ENCODE peak calls at places on chromosomes 6 and 20, in six cellular contexts. X is upper lobe of right lung, E is tibial nerve, R is thyroid gland, H is SK-N-SH, F is GM12878. Q is an unnamed sample.

GRCh38 chr6:158793432-158793831 is 25.7 kb downstream of the EZR start:
- DNase-seq in X (no peak), E (no peak), R (no peak), H (peak; percentile 37), F (no peak), Q (no peak)

GRCh38 chr20:44765647-44766367 is 20.1 kb downstream of the KCNK15 start:
- DNase-seq in X (no peak), E (no peak), R (no peak), H (no peak), F (no peak), Q (no peak)

GRCh38 chr20:10619427-10619826 is 54.4 kb downstream of the JAG1 start:
- DNase-seq in X (no peak), E (no peak), R (no peak), H (no peak), F (no peak), Q (no peak)

GRCh38 chr20:5715068-5715841 is 34.9 kb upstream of the SHLD1 start:
- DNase-seq in X (no peak), E (no peak), R (no peak), H (no peak), F (no peak), Q (no peak)

GRCh38 chr6:167829513-167829912 is 2.8 kb downstream of the AFDN start:
- DNase-seq in X (no peak), E (no peak), R (no peak), H (no peak), F (no peak), Q (no peak)

GRCh38 chr6:134146268-134147032 is 94.0 kb upstream of the SLC2A12 start:
- DNase-seq in X (no peak), E (no peak), R (no peak), H (no peak), F (no peak), Q (no peak)

GRCh38 chr20:6044102-6044501 is 9.8 kb downstream of the LRRN4 start:
- DNase-seq in X (no peak), E (no peak), R (no peak), H (no peak), F (no peak), Q (no peak)

GRCh38 chr20:47306755-47307370 is 49.6 kb downstream of the ZMYND8 start:
- DNase-seq in X (no peak), E (no peak), R (no peak), H (no peak), F (no peak), Q (no peak)

GRCh38 chr6:138382498-138383265 is 5.0 kb downstream of the SMIM28 start:
- DNase-seq in X (no peak), E (no peak), R (no peak), H (no peak), F (no peak), Q (no peak)

DNA sequence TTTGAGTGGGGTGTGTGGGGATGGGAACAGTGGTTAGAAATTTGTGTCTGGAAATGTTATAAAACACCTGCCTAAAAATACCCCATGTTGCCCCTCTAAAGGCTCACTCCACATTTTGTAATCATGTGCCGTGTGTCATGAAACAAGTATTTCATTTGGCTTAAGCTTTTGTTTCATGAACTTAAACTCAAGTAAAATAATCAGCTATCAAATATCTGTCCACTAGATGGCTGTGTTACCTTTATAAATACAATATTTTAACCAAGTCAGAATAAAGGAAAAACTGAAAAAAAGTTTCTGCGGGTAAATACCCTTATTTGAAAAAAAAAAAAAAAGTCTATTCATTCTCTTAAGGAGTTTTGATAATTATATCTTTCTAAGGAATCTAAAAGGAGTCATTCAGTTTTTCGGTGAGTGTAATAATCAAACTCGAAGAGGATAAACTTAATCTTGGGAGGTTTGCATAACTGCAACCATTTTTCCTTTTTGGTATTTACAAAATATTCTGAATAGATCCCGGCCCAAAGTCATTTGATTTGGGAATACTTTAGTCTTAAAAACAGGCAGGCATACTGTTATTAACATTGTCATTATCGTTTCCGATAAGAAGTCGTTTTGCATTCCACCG is 29.9 kb upstream of the MTRF1L start:
- DNase-seq in X (no peak), E (no peak), R (no peak), H (peak; percentile 14), F (no peak), Q (no peak)
- TF ChIP-seq CTCF in X (peak; percentile 48), E (peak; percentile 30), R (peak; percentile 46), H (peak; percentile 70), F (no peak), Q (peak; percentile 41)

GRCh38 chr20:1851396-1851795 is 43.8 kb upstream of the SIRPA start:
- DNase-seq in X (no peak), E (no peak), R (no peak), H (no peak), F (no peak), Q (no peak)
- H3K27ac ChIP-seq in X (no peak overlapping the region), E (no peak overlapping the region), R (no peak overlapping the region), H (no peak overlapping the region), F (no peak overlapping the region), Q (no peak overlapping the region)

GRCh38 chr6:118577972-118578371 is 29.9 kb downstream of the PLN start:
- DNase-seq in X (no peak), E (no peak), R (no peak), H (no peak), F (no peak), Q (no peak)
- H3K9me3 ChIP-seq in X (peaks cover 25% of the 10 kb centered on the region), E (no peaks in the 10 kb centered on the region), R (no peaks in the 10 kb centered on the region), H (peaks cover 21% of the 10 kb centered on the region), F (peaks cover 25% of the 10 kb centered on the region), Q (peaks cover 40% of the 10 kb centered on the region)

GRCh38 chr6:144149894-144150672 is at the start of gene STX11:
- DNase-seq in X (peak; percentile 92), E (peak; percentile 21), R (peak; percentile 56), H (peak; percentile 62), F (peak; percentile 57), Q (peak; percentile 89)

GRCh38 chr6:144149558-144149893 is 791 bp upstream of the STX11 start:
- DNase-seq in X (peak; percentile 67), E (no peak), R (no peak), H (no peak), F (no peak), Q (peak; percentile 52)

GRCh38 chr6:144151010-144151727 is 852 bp downstream of the STX11 start:
- DNase-seq in X (no peak), E (no peak), R (peak; percentile 23), H (no peak), F (peak; percentile 88), Q (peak; percentile 50)

GRCh38 chr6:144148891-144149290 is 1.4 kb upstream of the STX11 start:
- DNase-seq in X (no peak), E (no peak), R (no peak), H (no peak), F (no peak), Q (no peak)

DNA sequence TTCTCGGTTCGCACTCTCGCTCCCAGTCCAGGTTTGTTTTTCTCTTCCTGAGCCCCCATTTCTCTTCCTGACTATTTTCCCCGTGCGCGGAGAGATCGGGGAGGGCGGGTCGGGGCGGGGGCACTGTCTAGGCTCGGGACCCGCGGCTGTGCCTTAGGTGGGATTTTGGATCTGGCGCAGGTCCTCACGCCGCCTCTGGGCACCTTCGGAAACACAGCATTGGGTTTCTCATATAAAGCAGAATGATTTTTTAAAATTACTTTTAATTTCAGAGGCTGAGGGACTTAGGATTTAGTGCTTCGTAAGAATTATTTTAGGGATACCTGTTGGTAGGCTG is 324 bp downstream of the STX11 start:
- DNase-seq in X (peak; percentile 77), E (no peak), R (peak; percentile 45), H (no peak), F (no peak), Q (peak; percentile 66)
- TF ChIP-seq CTCF in X (peak; percentile 46), E (peak; percentile 18), R (peak; percentile 53), H (peak; percentile 5), F (peak; percentile 11), Q (peak; percentile 30)

GRCh38 chr6:44664716-44665115 is 277.2 kb downstream of the CDC5L start:
- DNase-seq in X (no peak), E (no peak), R (no peak), H (peak; percentile 57), F (no peak), Q (no peak)
- H3K27ac ChIP-seq in X (no peak overlapping the region), E (no peak overlapping the region), R (no peak overlapping the region), H (no peak overlapping the region), F (no peak overlapping the region), Q (no peak overlapping the region)

DNA sequence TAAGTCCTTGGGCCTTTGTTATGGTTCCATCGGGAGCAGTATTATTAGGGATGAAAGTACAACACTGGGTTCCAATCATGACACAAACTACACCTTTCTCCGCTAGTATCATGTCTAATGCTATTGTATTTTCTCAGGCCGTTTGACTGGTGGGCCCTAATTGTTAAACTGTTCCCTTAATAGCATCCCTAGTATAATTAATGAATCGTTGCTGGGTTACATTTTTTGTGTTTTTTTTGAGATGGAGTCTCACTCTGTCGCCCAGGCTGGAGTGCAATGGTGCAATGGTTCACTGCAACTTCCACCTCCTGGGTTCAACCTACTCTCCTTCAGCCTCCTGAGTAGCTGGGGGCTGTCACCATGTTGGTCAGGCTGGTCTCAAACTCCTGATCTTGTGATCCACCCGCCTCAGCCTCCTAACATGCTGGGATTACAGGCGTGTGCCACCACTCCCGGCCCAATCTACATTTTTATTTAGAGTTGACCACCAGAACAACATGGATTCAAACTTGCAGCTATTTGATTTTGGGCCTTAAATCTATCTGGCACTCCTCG is 4.1 kb upstream of the ZNFX1 start:
- DNase-seq in X (no peak), E (no peak), R (no peak), H (no peak), F (no peak), Q (no peak)
- H3K9me3 ChIP-seq in X (peaks cover 23% of the 10 kb centered on the region), E (no peaks in the 10 kb centered on the region), R (no peaks in the 10 kb centered on the region), H (peaks cover 11% of the 10 kb centered on the region), F (peaks cover 34% of the 10 kb centered on the region), Q (peaks cover 44% of the 10 kb centered on the region)

GRCh38 chr20:51613576-51613975 is 71.1 kb upstream of the NFATC2 start:
- DNase-seq in X (no peak), E (no peak), R (no peak), H (no peak), F (no peak), Q (no peak)

GRCh38 chr20:51611625-51611890 is 69.0 kb upstream of the NFATC2 start:
- DNase-seq in X (no peak), E (no peak), R (no peak), H (no peak), F (no peak), Q (no peak)

GRCh38 chr20:51612896-51613295 is 70.4 kb upstream of the NFATC2 start:
- DNase-seq in X (no peak), E (no peak), R (no peak), H (no peak), F (no peak), Q (no peak)

GRCh38 chr20:51610761-51611624 is 68.5 kb upstream of the NFATC2 start:
- DNase-seq in X (no peak), E (no peak), R (no peak), H (no peak), F (no peak), Q (no peak)

DNA sequence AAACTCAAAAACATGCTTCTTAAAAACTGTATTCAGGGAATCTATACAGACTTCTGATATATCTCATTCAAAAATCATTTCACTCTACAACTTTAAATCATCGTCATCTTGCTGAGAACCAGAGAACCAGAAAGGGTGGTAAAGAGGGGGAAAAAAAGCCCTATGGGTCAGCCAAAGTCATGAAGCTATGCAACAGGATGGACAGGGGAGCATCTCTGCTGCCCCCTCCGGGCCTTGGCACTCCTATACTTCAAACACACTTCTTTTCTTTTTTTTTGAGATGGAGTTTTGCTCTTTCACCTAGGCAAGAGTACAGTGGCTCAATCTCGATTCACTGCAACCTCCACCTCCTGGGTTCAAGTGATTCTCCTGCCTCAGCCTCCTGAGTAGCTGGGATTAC is 73.5 kb upstream of the NFATC2 start:
- DNase-seq in X (no peak), E (no peak), R (no peak), H (no peak), F (no peak), Q (no peak)
- TF ChIP-seq CTCF in X (no peak), E (no peak), R (no peak), H (peak; percentile 27), F (peak; percentile 29), Q (no peak)